ENCODE peak calls at places on chromosomes 4 and X, in four cellular contexts. One of them, this sample, is unnamed.

GRCh38 chr4:150540959-150541360 is 41.0 kb upstream of the MAB21L2 start:
- DNase-seq in GM12892: no peak
- DNase-seq in nucleus accumbens: no peak
- DNase-seq in left ventricle myocardium superior: no peak
- DNase-seq in this sample: no peak

GRCh38 chr4:171583790-171584189 is 229.4 kb upstream of the GALNTL6 start:
- DNase-seq in nucleus accumbens: no peak
- DNase-seq in GM12892: no peak
- DNase-seq in left ventricle myocardium superior: no peak
- DNase-seq in this sample: no peak

GRCh38 chr4:80610199-80610598 is 274.7 kb downstream of the CFAP299 start:
- DNase-seq in nucleus accumbens: no peak
- DNase-seq in left ventricle myocardium superior: no peak
- DNase-seq in GM12892: no peak
- DNase-seq in this sample: no peak

GRCh38 chrX:16310326-16310725 is 143.0 kb downstream of the MAGEB17 start:
- DNase-seq in GM12892: no peak
- DNase-seq in left ventricle myocardium superior: no peak
- DNase-seq in nucleus accumbens: no peak
- DNase-seq in this sample: no peak

GRCh38 chrX:110097920-110098319 is 95.0 kb downstream of the TMEM164 start:
- DNase-seq in nucleus accumbens: no peak
- DNase-seq in left ventricle myocardium superior: no peak
- DNase-seq in GM12892: no peak
- DNase-seq in this sample: no peak

GRCh38 chrX:96126182-96126581 is 558.5 kb upstream of the DIAPH2 start:
- DNase-seq in left ventricle myocardium superior: no peak
- DNase-seq in GM12892: no peak
- DNase-seq in nucleus accumbens: no peak
- DNase-seq in this sample: no peak

GRCh38 chrX:23883737-23884354 is 23.9 kb downstream of the APOO start:
- DNase-seq in left ventricle myocardium superior: no peak
- DNase-seq in GM12892: no peak
- DNase-seq in nucleus accumbens: no peak
- DNase-seq in this sample: no peak

GRCh38 chrX:149314031-149314430 is 191.1 kb downstream of the IDS start:
- DNase-seq in GM12892: no peak
- DNase-seq in nucleus accumbens: no peak
- DNase-seq in left ventricle myocardium superior: no peak
- DNase-seq in this sample: no peak

GRCh38 chr4:14701896-14702295 is 300.4 kb upstream of the CPEB2 start:
- DNase-seq in nucleus accumbens: no peak
- DNase-seq in left ventricle myocardium superior: peak
- DNase-seq in GM12892: no peak
- DNase-seq in this sample: no peak

GRCh38 chr4:99136329-99136728 is 7.8 kb downstream of the ADH4 start:
- DNase-seq in GM12892: no peak
- DNase-seq in left ventricle myocardium superior: no peak
- DNase-seq in nucleus accumbens: no peak
- DNase-seq in this sample: no peak

GRCh38 chr4:185993328-185993973 is 75.5 kb upstream of the TLR3 start:
- DNase-seq in GM12892: no peak
- DNase-seq in nucleus accumbens: no peak
- DNase-seq in left ventricle myocardium superior: no peak
- DNase-seq in this sample: no peak

GRCh38 chr4:88696620-88697019 is 1.0 kb downstream of the NAP1L5 start:
- DNase-seq in nucleus accumbens: no peak
- DNase-seq in left ventricle myocardium superior: no peak
- DNase-seq in GM12892: no peak
- DNase-seq in this sample: no peak

GRCh38 chr4:155900402-155900801 is 3.1 kb upstream of the TDO2 start:
- DNase-seq in left ventricle myocardium superior: no peak
- DNase-seq in GM12892: no peak
- DNase-seq in nucleus accumbens: no peak
- DNase-seq in this sample: no peak

GRCh38 chrX:44904542-44905115 is 31.6 kb downstream of the KDM6A start:
- DNase-seq in nucleus accumbens: no peak
- DNase-seq in left ventricle myocardium superior: no peak
- DNase-seq in GM12892: no peak
- DNase-seq in this sample: no peak

GRCh38 chr4:26601204-26601603 is 17.3 kb downstream of the TBC1D19 start:
- DNase-seq in left ventricle myocardium superior: no peak
- DNase-seq in nucleus accumbens: no peak
- DNase-seq in GM12892: no peak
- DNase-seq in this sample: no peak

GRCh38 chrX:153879741-153880439 is 6.1 kb downstream of the L1CAM start:
- DNase-seq in left ventricle myocardium superior: no peak
- DNase-seq in nucleus accumbens: no peak
- DNase-seq in GM12892: peak
- DNase-seq in this sample: no peak

GRCh38 chrX:10467793-10468192 is 152.6 kb downstream of the MID1 start:
- DNase-seq in GM12892: no peak
- DNase-seq in nucleus accumbens: no peak
- DNase-seq in left ventricle myocardium superior: no peak
- DNase-seq in this sample: no peak

GRCh38 chrX:111365770-111366325 is 46.1 kb downstream of the DCX start:
- DNase-seq in left ventricle myocardium superior: no peak
- DNase-seq in GM12892: no peak
- DNase-seq in nucleus accumbens: no peak
- DNase-seq in this sample: no peak

GRCh38 chr4:89823416-89823815 is 13.5 kb downstream of the SNCA start:
- DNase-seq in left ventricle myocardium superior: no peak
- DNase-seq in nucleus accumbens: no peak
- DNase-seq in GM12892: no peak
- DNase-seq in this sample: no peak

GRCh38 chrX:24684048-24684447 is 9.7 kb upstream of the POLA1 start:
- DNase-seq in nucleus accumbens: no peak
- DNase-seq in GM12892: no peak
- DNase-seq in left ventricle myocardium superior: no peak
- DNase-seq in this sample: no peak

GRCh38 chrX:38985375-38985774 is 184.1 kb downstream of the MID1IP1 start:
- DNase-seq in nucleus accumbens: no peak
- DNase-seq in left ventricle myocardium superior: no peak
- DNase-seq in GM12892: peak
- DNase-seq in this sample: no peak

This sample was measured in GM18507.